ENCODE peak calls at places on chromosome 19, in six cellular contexts. D is mucosa of descending colon, H is hepatocyte, E is PC-9, X is gastrocnemius medialis, Q is AG04450. K is an unnamed sample.

GRCh38 chr19:35247526-35248309 is 1.1 kb upstream of the LSR start:
- DNase-seq in D (peak; percentile 92), H (peak; percentile 94), E (peak; percentile 91), X (no peak), Q (no peak), K (peak; percentile 57)

GRCh38 chr19:1616396-1616795 is 11.1 kb upstream of the UQCR11 start:
- DNase-seq in D (no peak), H (no peak), E (no peak), X (no peak), Q (no peak), K (no peak)

GRCh38 chr19:35271546-35271945 is 2.8 kb downstream of the USF2 start:
- DNase-seq in D (no peak), H (no peak), E (no peak), X (no peak), Q (no peak), K (no peak)

GRCh38 chr19:36916991-36917390 is 859 bp downstream of the ZNF568 start:
- DNase-seq in D (no peak), H (no peak), E (no peak), X (no peak), Q (no peak), K (peak; percentile 10)

GRCh38 chr19:45645631-45646344 is 6.6 kb upstream of the EML2 start:
- DNase-seq in D (peak; percentile 84), H (peak; percentile 93), E (peak; percentile 74), X (peak; percentile 46), Q (peak; percentile 62), K (no peak)

GRCh38 chr19:44512326-44513298 is 12.3 kb upstream of the ZNF180 start:
- DNase-seq in D (no peak), H (peak; percentile 32), E (peak; percentile 73), X (no peak), Q (peak; percentile 34), K (peak; percentile 15)

GRCh38 chr19:45136507-45137178 is 24.1 kb downstream of the NKPD1 start:
- DNase-seq in D (no peak), H (no peak), E (no peak), X (no peak), Q (no peak), K (no peak)

GRCh38 chr19:1227655-1228054 is 10.2 kb downstream of the CBARP start:
- DNase-seq in D (peak; percentile 72), H (no peak), E (no peak), X (no peak), Q (no peak), K (no peak)

GRCh38 chr19:51687791-51688664 is 5.1 kb upstream of the SPACA6 start:
- DNase-seq in D (peak; percentile 64), H (peak; percentile 77), E (peak; percentile 54), X (no peak), Q (no peak), K (no peak)

GRCh38 chr19:10390652-10391286 is 10.4 kb upstream of the TYK2 start:
- DNase-seq in D (no peak), H (peak; percentile 82), E (peak; percentile 59), X (no peak), Q (peak; percentile 46), K (no peak)

GRCh38 chr19:28887920-28888618 is 324.9 kb downstream of the UQCRFS1 start:
- DNase-seq in D (no peak), H (no peak), E (no peak), X (peak; percentile 17), Q (no peak), K (no peak)

GRCh38 chr19:48757089-48757675 is 1.9 kb downstream of the FGF21 start:
- DNase-seq in D (no peak), H (no peak), E (no peak), X (no peak), Q (no peak), K (no peak)

GRCh38 chr19:5696196-5697021 is 6.3 kb downstream of the RPL36 start:
- DNase-seq in D (no peak), H (no peak), E (no peak), X (no peak), Q (no peak), K (no peak)

GRCh38 chr19:29881386-29881785 is 60.7 kb upstream of the URI1 start:
- DNase-seq in D (no peak), H (no peak), E (no peak), X (no peak), Q (no peak), K (no peak)

GRCh38 chr19:17346109-17346671 is 8.8 kb downstream of the GTPBP3 start:
- DNase-seq in D (peak; percentile 76), H (peak; percentile 81), E (no peak), X (no peak), Q (no peak), K (no peak)

GRCh38 chr19:1875646-1876493 is 9.4 kb downstream of the ABHD17A start:
- DNase-seq in D (peak; percentile 95), H (peak; percentile 97), E (peak; percentile 65), X (peak; percentile 86), Q (peak; percentile 34), K (no peak)

GRCh38 chr19:53136432-53136831 is 3.7 kb upstream of the ZNF415 start:
- DNase-seq in D (no peak), H (no peak), E (no peak), X (no peak), Q (no peak), K (no peak)

GRCh38 chr19:53131085-53131484 is 1.6 kb downstream of the ZNF415 start:
- DNase-seq in D (no peak), H (peak; percentile 20), E (no peak), X (no peak), Q (no peak), K (no peak)

GRCh38 chr19:53131732-53132131 is 978 bp downstream of the ZNF415 start:
- DNase-seq in D (no peak), H (no peak), E (no peak), X (no peak), Q (no peak), K (no peak)

GRCh38 chr19:53130506-53130905 is 2.2 kb downstream of the ZNF415 start:
- DNase-seq in D (no peak), H (peak; percentile 15), E (no peak), X (peak; percentile 23), Q (no peak), K (no peak)

DNA sequence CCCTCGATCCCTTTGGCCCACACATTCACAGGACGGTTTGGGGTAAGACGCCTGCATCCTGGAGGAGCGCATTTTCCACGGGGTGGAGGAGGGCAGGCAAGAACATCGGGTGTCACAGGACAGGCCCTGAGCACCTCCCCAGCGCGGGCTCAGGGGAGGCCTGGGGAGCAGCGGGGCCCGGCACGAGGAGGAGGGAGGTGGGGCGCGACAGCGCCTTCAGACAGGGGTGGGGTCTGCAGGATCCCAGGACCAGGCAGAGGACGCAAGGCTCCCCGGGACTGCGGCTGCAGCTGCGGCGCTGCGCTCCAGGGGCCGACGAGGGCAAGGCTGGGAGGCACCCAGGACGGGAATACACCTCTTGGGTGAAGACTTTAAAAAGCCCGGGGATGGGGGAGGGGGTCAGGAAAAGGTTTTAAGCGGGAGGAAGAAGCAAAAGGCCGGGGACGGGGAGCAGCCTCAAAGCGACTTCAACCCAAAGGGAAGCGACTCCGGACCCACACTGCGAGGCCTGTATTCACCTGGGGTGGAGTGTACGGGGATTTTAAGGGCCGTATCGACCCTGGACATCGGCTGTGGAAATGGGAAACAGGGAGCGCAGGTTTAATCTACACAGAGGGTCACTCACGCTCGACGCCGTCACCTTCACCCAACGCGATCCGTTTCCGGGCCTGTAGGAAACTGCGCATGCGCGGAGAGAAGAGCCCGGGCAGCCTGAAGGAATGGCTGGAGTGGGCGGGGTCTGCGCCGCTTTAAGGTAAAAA is at the start of gene ZNF415:
- DNase-seq in D (peak; percentile 80), H (peak; percentile 96), E (peak; percentile 70), X (peak; percentile 60), Q (peak; percentile 41), K (no peak)
- H3K4me3 ChIP-seq in D (peak within 1 kb of the TSS; percentile 33), H (peak within 1 kb of the TSS; percentile 48), E (peak within 1 kb of the TSS; percentile 52), X (peak within 1 kb of the TSS; percentile 66), Q (peak within 1 kb of the TSS; percentile 87), K (peak within 1 kb of the TSS; percentile 70)

DNA sequence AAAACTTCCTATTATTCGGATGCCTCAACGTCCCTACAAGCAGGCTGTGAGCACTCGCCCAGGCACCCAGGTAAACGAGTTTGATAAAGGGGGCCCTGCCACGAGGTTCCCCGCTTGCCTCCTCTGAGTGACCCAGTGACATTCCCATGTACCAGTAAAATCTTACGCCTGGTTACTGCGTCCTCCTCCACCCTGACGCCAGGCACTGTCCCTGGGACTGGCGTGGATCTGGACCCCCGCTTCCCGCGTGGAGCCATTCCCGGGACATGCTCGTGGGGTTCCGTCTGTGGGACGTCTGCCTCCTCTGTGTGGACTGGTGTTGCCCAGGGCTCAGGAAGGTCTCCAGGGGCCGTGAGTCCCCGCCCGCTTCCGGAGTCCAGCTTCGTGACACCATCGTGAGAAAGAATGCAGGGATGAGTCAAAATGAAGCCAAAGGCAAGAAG is 407 bp upstream of the ZNF550 start:
- DNase-seq in D (peak; percentile 50), H (no peak), E (peak; percentile 86), X (no peak), Q (peak; percentile 16), K (no peak)
- H3K4me3 ChIP-seq in D (peak overlapping the region; percentile 85), H (no peak overlapping the region), E (peak overlapping the region; percentile 90), X (peak overlapping the region; percentile 82), Q (peak overlapping the region; percentile 98), K (peak overlapping the region; percentile 92)

DNA sequence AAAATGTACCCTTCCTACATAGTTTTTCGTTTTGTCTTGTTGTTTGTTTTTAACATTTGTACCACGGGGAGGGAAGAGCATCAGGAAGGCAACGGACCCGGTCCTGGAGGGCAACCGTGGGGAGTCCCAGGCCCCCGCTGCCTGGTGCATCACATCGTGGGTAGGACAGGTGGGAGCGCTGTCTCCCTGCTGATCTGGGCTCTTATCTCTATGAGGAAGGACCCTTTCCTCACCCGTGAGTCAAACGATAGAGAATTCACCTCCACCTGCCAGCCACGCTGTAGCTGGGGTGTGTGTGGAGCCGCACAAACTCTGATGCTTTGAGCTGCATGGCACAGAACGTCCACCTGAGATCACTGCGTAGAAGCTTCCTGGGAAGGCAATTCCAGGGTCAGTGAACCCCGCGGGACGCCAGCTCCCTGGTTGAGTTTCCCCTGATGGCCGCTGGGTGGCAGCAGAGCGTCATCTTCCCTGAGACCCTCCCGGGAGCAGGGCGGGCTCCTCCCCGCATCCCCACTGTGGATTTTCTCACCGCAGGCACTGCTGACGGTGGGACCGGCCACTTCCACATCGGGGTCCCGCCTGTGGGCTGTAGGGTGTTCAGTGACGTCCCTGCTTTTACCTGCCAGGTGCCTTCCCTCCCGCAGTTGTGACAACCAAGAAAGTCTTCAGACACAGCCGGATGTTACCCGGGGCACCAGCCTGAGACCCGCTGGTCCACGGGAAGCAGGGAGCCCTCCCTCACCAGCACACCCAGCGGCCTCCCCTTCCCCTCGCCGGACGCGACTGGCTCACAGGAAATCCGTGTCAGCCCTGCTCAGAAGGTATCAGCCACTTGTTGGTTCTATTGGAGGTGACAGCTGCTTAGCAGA is 54.7 kb downstream of the ZNF787 start:
- DNase-seq in D (peak; percentile 71), H (peak; percentile 84), E (peak; percentile 51), X (no peak), Q (peak; percentile 4), K (no peak)
- H3K4me3 ChIP-seq in D (no peak overlapping the region), H (no peak overlapping the region), E (no peak overlapping the region), X (no peak overlapping the region), Q (peak overlapping the region; percentile 39), K (peak overlapping the region; percentile 43)

DNA sequence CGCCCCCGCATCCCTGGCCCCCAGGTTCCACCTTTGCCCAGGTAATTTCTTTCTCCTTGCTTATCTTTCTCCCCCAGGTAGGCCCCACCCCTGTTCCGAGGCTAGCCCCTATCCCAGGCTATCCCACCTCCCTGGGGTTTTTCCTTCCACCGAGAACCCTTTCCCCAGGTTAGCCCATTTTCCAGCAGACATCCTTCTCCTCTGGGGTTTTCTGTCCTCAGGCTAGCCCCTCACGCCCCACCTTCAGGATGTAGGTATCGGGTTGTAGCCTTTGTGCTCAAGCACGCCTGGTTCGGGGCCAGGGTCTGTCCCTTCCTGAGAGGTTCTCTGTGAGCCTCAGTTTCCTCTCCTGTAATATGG is 835 bp downstream of the FSD1 start:
- DNase-seq in D (no peak), H (no peak), E (no peak), X (no peak), Q (no peak), K (no peak)
- H3K4me3 ChIP-seq in D (no peak overlapping the region), H (no peak overlapping the region), E (no peak overlapping the region), X (no peak overlapping the region), Q (peak overlapping the region; percentile 55), K (no peak overlapping the region)